ENCODE peak calls at places on chromosome 14, in four cellular contexts. I, H, Y and U are unnamed samples.

GRCh38 chr14:84482256-84483071 is 1047.5 kb upstream of the FLRT2 start:
- DNase-seq in I (peak; percentile 38), H (peak; percentile 77), Y (no peak), U (no peak)

GRCh38 chr14:104559043-104559768 is 20.4 kb upstream of the C14orf180 start:
- DNase-seq in I (no peak), H (no peak), Y (no peak), U (no peak)

GRCh38 chr14:32252030-32252670 is 49.1 kb upstream of the RNU6-8 start:
- DNase-seq in I (peak; percentile 80), H (peak; percentile 58), Y (peak; percentile 89), U (peak; percentile 60)

GRCh38 chr14:60035177-60035576 is 56.5 kb upstream of the PCNX4 start:
- DNase-seq in I (no peak), H (no peak), Y (no peak), U (no peak)

GRCh38 chr14:94074534-94074933 is 6.5 kb downstream of the DDX24 start:
- DNase-seq in I (no peak), H (no peak), Y (no peak), U (no peak)

GRCh38 chr14:26621807-26622560 is 24.2 kb upstream of the NOVA1 start:
- DNase-seq in I (peak; percentile 77), H (peak; percentile 41), Y (no peak), U (no peak)

GRCh38 chr14:93824518-93825234 is 36.4 kb upstream of the PRIMA1 start:
- DNase-seq in I (no peak), H (no peak), Y (peak; percentile 8), U (no peak)

GRCh38 chr14:27528328-27528727 is 930.5 kb upstream of the NOVA1 start:
- DNase-seq in I (peak; percentile 7), H (peak; percentile 33), Y (peak; percentile 21), U (no peak)

GRCh38 chr14:59464651-59465569 is at the start of gene GPR135:
- DNase-seq in I (peak; percentile 78), H (peak; percentile 62), Y (peak; percentile 24), U (no peak)

GRCh38 chr14:68467425-68467824 is 325.4 kb downstream of the ZFP36L1 start:
- DNase-seq in I (no peak), H (no peak), Y (no peak), U (no peak)

GRCh38 chr14:95523818-95524448 is 7.5 kb upstream of the SYNE3 start:
- DNase-seq in I (peak; percentile 51), H (no peak), Y (peak; percentile 79), U (peak; percentile 74)

GRCh38 chr14:51095854-51096823 is 1.2 kb upstream of the TRIM9 start:
- DNase-seq in I (peak; percentile 86), H (peak; percentile 46), Y (no peak), U (no peak)

GRCh38 chr14:89540009-89540829 is 123.2 kb upstream of the FOXN3 start:
- DNase-seq in I (peak; percentile 31), H (peak; percentile 58), Y (peak; percentile 89), U (no peak)

GRCh38 chr14:104600141-104600643 is 4.4 kb downstream of the TMEM179 start:
- DNase-seq in I (peak; percentile 36), H (no peak), Y (no peak), U (no peak)

GRCh38 chr14:54637829-54638446 is 71.0 kb downstream of the SAMD4A start:
- DNase-seq in I (peak; percentile 61), H (peak; percentile 83), Y (no peak), U (no peak)

GRCh38 chr14:68208726-68209125 is 389.1 kb downstream of the RAD51B start:
- DNase-seq in I (no peak), H (no peak), Y (no peak), U (no peak)

GRCh38 chr14:75824328-75824727 is 157.5 kb downstream of the TGFB3 start:
- DNase-seq in I (no peak), H (no peak), Y (no peak), U (no peak)

GRCh38 chr14:96177766-96178377 is 26.8 kb upstream of the BDKRB2 start:
- DNase-seq in I (peak; percentile 34), H (no peak), Y (no peak), U (no peak)

GRCh38 chr14:28102814-28103213 is 663.8 kb upstream of the FOXG1 start:
- DNase-seq in I (no peak), H (peak; percentile 49), Y (no peak), U (no peak)

GRCh38 chr14:31320216-31320615 is 100.1 kb downstream of the HEATR5A start:
- DNase-seq in I (no peak), H (no peak), Y (no peak), U (no peak)

GRCh38 chr14:96268426-96269358 is 12.7 kb downstream of the BDKRB1 start:
- DNase-seq in I (peak; percentile 99), H (peak; percentile 96), Y (no peak), U (no peak)

GRCh38 chr14:94548131-94548998 is 12.9 kb upstream of the SERPINA4 start:
- DNase-seq in I (no peak), H (no peak), Y (peak; percentile 64), U (no peak)

GRCh38 chr14:91243098-91243483 is 1.4 kb downstream of the GPR68 start:
- DNase-seq in I (no peak), H (no peak), Y (no peak), U (no peak)

GRCh38 chr14:69316449-69317391 is 56.8 kb downstream of the GALNT16 start:
- DNase-seq in I (peak; percentile 98), H (peak; percentile 99), Y (no peak), U (no peak)

GRCh38 chr14:32703246-32703645 is 235.4 kb upstream of the NPAS3 start:
- DNase-seq in I (peak; percentile 50), H (peak; percentile 54), Y (no peak), U (no peak)

GRCh38 chr14:98913967-98914620 is 357.9 kb downstream of the BCL11B start:
- DNase-seq in I (no peak), H (no peak), Y (no peak), U (no peak)
- H3K9ac ChIP-seq in I (no peak overlapping the region), H (no peak overlapping the region), Y (no peak overlapping the region), U (no peak overlapping the region)

DNA sequence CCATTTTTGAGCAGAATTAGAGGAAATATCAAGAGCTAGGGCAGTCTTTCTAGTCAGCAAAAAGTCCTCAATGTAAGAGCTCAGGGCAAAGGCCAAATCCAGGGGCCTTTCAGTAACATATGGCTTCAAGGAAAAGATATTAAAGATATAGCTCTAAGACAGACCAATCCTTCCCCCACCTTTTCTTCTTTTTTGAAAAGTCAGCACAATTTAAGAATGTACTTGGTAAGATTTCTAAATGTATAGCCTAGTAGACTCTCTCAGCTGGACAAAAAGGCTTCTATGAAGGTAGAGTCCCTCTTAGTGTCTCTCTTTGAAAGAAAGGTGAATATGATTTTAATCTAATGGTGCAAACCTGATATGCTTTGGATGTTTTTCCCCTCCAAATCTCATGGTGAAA is 515.7 kb downstream of the VRK1 start:
- DNase-seq in I (no peak), H (no peak), Y (no peak), U (no peak)
- TF ChIP-seq EZH2 in I (no peak), H (no peak), Y (no peak), U (no peak)

GRCh38 chr14:61563880-61564622 is 131.3 kb upstream of the HIF1A start:
- DNase-seq in I (no peak), H (no peak), Y (no peak), U (no peak)
- H3K9ac ChIP-seq in I (peak overlapping the region; percentile 83), H (peak overlapping the region; percentile 81), Y (no peak overlapping the region), U (no peak overlapping the region)

DNA sequence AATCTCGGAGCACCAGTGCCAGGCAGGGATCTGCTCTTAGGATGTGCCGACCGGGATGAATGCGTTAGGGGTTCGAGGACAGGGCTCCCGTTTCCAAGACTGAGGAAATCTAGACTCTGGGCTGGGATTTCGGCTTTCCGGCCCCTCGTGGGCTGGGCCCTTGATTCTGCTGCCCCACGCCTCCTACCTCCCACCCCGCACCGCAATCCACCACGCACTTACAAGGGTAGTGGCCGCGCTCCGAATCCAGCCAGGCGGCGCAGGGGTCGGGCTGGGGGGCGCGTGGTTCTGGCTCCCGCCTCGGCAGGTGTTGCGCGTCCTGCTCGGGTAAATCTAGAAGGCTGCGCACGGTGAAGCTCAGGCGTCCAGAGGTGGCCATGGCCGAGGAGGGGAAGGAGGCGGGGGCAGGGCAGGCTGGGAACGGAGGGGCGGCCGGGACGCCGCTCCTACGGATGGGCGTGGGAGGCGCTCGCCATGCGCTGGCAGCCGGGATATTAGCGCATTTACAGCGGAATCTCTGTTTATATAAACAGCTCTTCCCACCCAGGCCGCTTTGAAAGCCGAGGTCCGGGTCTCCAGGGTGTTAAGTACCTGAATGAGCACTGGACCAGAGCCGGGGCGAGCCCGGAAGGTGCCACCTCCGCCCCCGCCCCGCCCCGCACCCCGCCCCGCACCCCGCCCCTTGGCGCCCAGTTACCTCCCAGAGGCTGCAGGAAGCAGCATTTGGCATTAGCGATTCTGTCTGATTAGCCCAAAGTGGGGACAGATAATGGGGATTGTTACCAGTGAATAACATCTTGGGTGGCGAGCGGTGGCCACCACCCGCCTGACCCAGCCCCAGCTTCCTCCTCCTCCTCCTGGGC is at the start of gene NKX2-8:
- DNase-seq in I (no peak), H (no peak), Y (no peak), U (no peak)
- TF ChIP-seq EZH2 in I (no peak), H (no peak), Y (no peak), U (no peak)

GRCh38 chr14:24177041-24177825 is 5.4 kb downstream of the REC8 start:
- DNase-seq in I (no peak), H (no peak), Y (no peak), U (no peak)
- H3K9ac ChIP-seq in I (no peak overlapping the region), H (no peak overlapping the region), Y (no peak overlapping the region), U (no peak overlapping the region)

GRCh38 chr14:100566119-100566518 is 21.1 kb downstream of the BEGAIN start:
- DNase-seq in I (no peak), H (no peak), Y (no peak), U (no peak)

GRCh38 chr14:100568164-100568997 is 18.8 kb downstream of the BEGAIN start:
- DNase-seq in I (peak; percentile 33), H (no peak), Y (no peak), U (no peak)

GRCh38 chr14:100566586-100566985 is 20.6 kb downstream of the BEGAIN start:
- DNase-seq in I (no peak), H (no peak), Y (no peak), U (no peak)

GRCh38 chr14:100567877-100568163 is 19.4 kb downstream of the BEGAIN start:
- DNase-seq in I (peak; percentile 22), H (no peak), Y (no peak), U (no peak)

GRCh38 chr14:100567009-100567876 is 20.0 kb downstream of the BEGAIN start:
- DNase-seq in I (no peak), H (no peak), Y (no peak), U (no peak)
- TF ChIP-seq EZH2 in I (no peak), H (peak; percentile 56), Y (no peak), U (no peak)

GRCh38 chr14:20686386-20687143 is 2.0 kb upstream of the ANG start:
- DNase-seq in I (no peak), H (no peak), Y (peak; percentile 98), U (no peak)
- H3K9ac ChIP-seq in I (peak overlapping the region; percentile 99), H (no peak overlapping the region), Y (peak overlapping the region; percentile 95), U (no peak overlapping the region)

GRCh38 chr14:100547633-100548294 is 39.5 kb downstream of the BEGAIN start:
- DNase-seq in I (peak; percentile 65), H (no peak), Y (no peak), U (peak; percentile 92)

GRCh38 chr14:100544506-100545141 is 42.6 kb downstream of the BEGAIN start:
- DNase-seq in I (no peak), H (no peak), Y (no peak), U (no peak)

GRCh38 chr14:100546051-100546443 is 41.2 kb downstream of the BEGAIN start:
- DNase-seq in I (no peak), H (no peak), Y (no peak), U (no peak)

GRCh38 chr14:100543471-100544455 is 43.5 kb downstream of the BEGAIN start:
- DNase-seq in I (no peak), H (no peak), Y (no peak), U (no peak)

GRCh38 chr14:100545359-100545758 is 41.9 kb downstream of the BEGAIN start:
- DNase-seq in I (no peak), H (no peak), Y (no peak), U (no peak)
- TF ChIP-seq EZH2 in I (no peak), H (no peak), Y (no peak), U (no peak)